ENCODE peak calls at places on chromosomes 5 and 9, in eight cellular contexts. W, H, G, R, B, D, A and I are unnamed samples.

GRCh38 chr5:5564884-5565283 is 142.4 kb downstream of the ICE1 start:
- DNase-seq in W (no peak), H (no peak), G (no peak), R (no peak), B (no peak), D (no peak), A (no peak), I (no peak)

GRCh38 chr5:124537136-124537919 is 209.1 kb downstream of the ZNF608 start:
- DNase-seq in W (no peak), H (no peak), G (no peak), R (no peak), B (no peak), D (peak), A (no peak), I (no peak)

GRCh38 chr5:107672212-107673105 is 1.7 kb upstream of the EFNA5 start:
- DNase-seq in W (peak), H (peak), G (peak), R (peak), B (peak), D (peak), A (peak), I (peak)

GRCh38 chr9:93035821-93036351 is 22.6 kb upstream of the SUSD3 start:
- DNase-seq in W (no peak), H (no peak), G (no peak), R (no peak), B (no peak), D (no peak), A (no peak), I (no peak)

GRCh38 chr9:16304301-16304700 is 566.2 kb downstream of the BNC2 start:
- DNase-seq in W (no peak), H (no peak), G (no peak), R (no peak), B (no peak), D (no peak), A (no peak), I (no peak)

GRCh38 chr5:132205385-132206125 is 22.1 kb downstream of the P4HA2 start:
- DNase-seq in W (no peak), H (no peak), G (no peak), R (no peak), B (no peak), D (no peak), A (peak), I (no peak)

GRCh38 chr9:123327697-123328100 is 28.3 kb upstream of the CRB2 start:
- DNase-seq in W (no peak), H (no peak), G (no peak), R (no peak), B (no peak), D (no peak), A (no peak), I (no peak)

GRCh38 chr5:8136271-8136670 is 267.3 kb downstream of the MTRR start:
- DNase-seq in W (no peak), H (no peak), G (no peak), R (no peak), B (no peak), D (no peak), A (no peak), I (no peak)

GRCh38 chr9:95907794-95908193 is 32.3 kb downstream of the ERCC6L2 start:
- DNase-seq in W (no peak), H (no peak), G (no peak), R (no peak), B (no peak), D (no peak), A (peak), I (no peak)
- TF ChIP-seq CTCF in W (peak), H (peak), G (no peak), R (peak), B (peak), D (peak), A (no peak), I (peak)

GRCh38 chr9:86821011-86821845 is 126.1 kb downstream of the GAS1 start:
- DNase-seq in W (no peak), H (no peak), G (no peak), R (no peak), B (no peak), D (no peak), A (no peak), I (no peak)

GRCh38 chr9:86827893-86828292 is 119.4 kb downstream of the GAS1 start:
- DNase-seq in W (no peak), H (no peak), G (no peak), R (no peak), B (no peak), D (no peak), A (no peak), I (no peak)

GRCh38 chr9:86822006-86822405 is 125.3 kb downstream of the GAS1 start:
- DNase-seq in W (no peak), H (no peak), G (no peak), R (no peak), B (no peak), D (no peak), A (no peak), I (no peak)

GRCh38 chr9:86818636-86819035 is 128.7 kb downstream of the GAS1 start:
- DNase-seq in W (no peak), H (no peak), G (no peak), R (no peak), B (no peak), D (no peak), A (no peak), I (no peak)

GRCh38 chr9:86822414-86822813 is 124.9 kb downstream of the GAS1 start:
- DNase-seq in W (no peak), H (no peak), G (no peak), R (no peak), B (no peak), D (no peak), A (no peak), I (no peak)
- TF ChIP-seq CTCF in W (no peak), H (no peak), G (no peak), R (no peak), B (no peak), D (no peak), A (no peak), I (no peak)

GRCh38 chr5:142694092-142694856 is 8.4 kb upstream of the FGF1 start:
- DNase-seq in W (no peak), H (no peak), G (no peak), R (no peak), B (no peak), D (no peak), A (no peak), I (no peak)
- TF ChIP-seq CTCF in W (peak), H (peak), G (no peak), R (no peak), B (peak), D (no peak), A (no peak), I (peak)

GRCh38 chr5:73314395-73315195 is 134.0 kb downstream of the FOXD1 start:
- DNase-seq in W (no peak), H (no peak), G (no peak), R (no peak), B (no peak), D (no peak), A (no peak), I (no peak)

GRCh38 chr5:73312872-73313510 is 135.6 kb downstream of the FOXD1 start:
- DNase-seq in W (no peak), H (no peak), G (no peak), R (no peak), B (no peak), D (no peak), A (no peak), I (no peak)

GRCh38 chr5:73307645-73308346 is 134.8 kb downstream of the TMEM174 start:
- DNase-seq in W (no peak), H (no peak), G (no peak), R (no peak), B (no peak), D (no peak), A (no peak), I (no peak)

GRCh38 chr5:73311291-73312110 is 137.1 kb downstream of the FOXD1 start:
- DNase-seq in W (peak), H (peak), G (no peak), R (no peak), B (no peak), D (no peak), A (no peak), I (no peak)

GRCh38 chr5:73312146-73312871 is 136.3 kb downstream of the FOXD1 start:
- DNase-seq in W (peak), H (peak), G (no peak), R (no peak), B (no peak), D (no peak), A (no peak), I (no peak)
- TF ChIP-seq CTCF in W (peak), H (peak), G (peak), R (no peak), B (no peak), D (no peak), A (no peak), I (no peak)

GRCh38 chr5:155746340-155747038 is 580.5 kb upstream of the SGCD start:
- DNase-seq in W (no peak), H (no peak), G (no peak), R (no peak), B (no peak), D (no peak), A (no peak), I (no peak)
- TF ChIP-seq CTCF in W (no peak), H (no peak), G (no peak), R (no peak), B (no peak), D (no peak), A (no peak), I (no peak)